ENCODE peak calls at places on chromosomes 12 and 14, in seven cellular contexts. W is fibroblast of mammary gland, B is Panc1, Y is astrocyte, Z is B cell, E is GM10248, M is left ventricle myocardium inferior. C is an unnamed sample.
A peak's percentile ranks its signal among the peaks of the same experiment; 100 is the strongest.

GRCh38 chr12:96195845-96196451 is 1.8 kb downstream of the ELK3 start:
- DNase-seq in W (peak; percentile 60), B (no peak), Y (peak; percentile 83), Z (peak; percentile 31), E (no peak), M (no peak), C (peak; percentile 26)

GRCh38 chr12:105083551-105084105 is 630 bp downstream of the ALDH1L2 start:
- DNase-seq in W (peak; percentile 71), B (no peak), Y (peak; percentile 63), Z (peak; percentile 18), E (no peak), M (peak; percentile 68), C (peak; percentile 48)

GRCh38 chr12:51826881-51827280 is 21.6 kb downstream of the FIGNL2 start:
- DNase-seq in W (no peak), B (no peak), Y (no peak), Z (no peak), E (no peak), M (no peak), C (no peak)

GRCh38 chr12:89789862-89790261 is 81.2 kb upstream of the ATP2B1 start:
- DNase-seq in W (no peak), B (no peak), Y (no peak), Z (peak; percentile 68), E (peak; percentile 30), M (no peak), C (no peak)

GRCh38 chr14:64040044-64040443 is 187.2 kb downstream of the SYNE2 start:
- DNase-seq in W (peak; percentile 40), B (no peak), Y (no peak), Z (no peak), E (no peak), M (no peak), C (no peak)

GRCh38 chr14:75380656-75381055 is 47.2 kb upstream of the JDP2 start:
- DNase-seq in W (no peak), B (no peak), Y (no peak), Z (no peak), E (no peak), M (no peak), C (no peak)

GRCh38 chr12:110266980-110267620 is 13.9 kb upstream of the ATP2A2 start:
- DNase-seq in W (peak; percentile 86), B (no peak), Y (peak; percentile 78), Z (no peak), E (no peak), M (no peak), C (no peak)

GRCh38 chr14:44035707-44036106 is 471.4 kb downstream of the FSCB start:
- DNase-seq in W (no peak), B (no peak), Y (no peak), Z (no peak), E (no peak), M (no peak), C (no peak)

GRCh38 chr12:95796225-95796981 is 5.8 kb upstream of the NTN4 start:
- DNase-seq in W (no peak), B (no peak), Y (no peak), Z (no peak), E (no peak), M (no peak), C (no peak)

GRCh38 chr12:69934011-69934410 is 109.0 kb downstream of the MYRFL start:
- DNase-seq in W (no peak), B (no peak), Y (no peak), Z (no peak), E (no peak), M (no peak), C (no peak)

GRCh38 chr14:36857136-36857535 is 195.5 kb downstream of the PAX9 start:
- DNase-seq in W (no peak), B (no peak), Y (no peak), Z (no peak), E (no peak), M (no peak), C (no peak)

GRCh38 chr14:33508663-33509062 is 442.2 kb downstream of the EGLN3 start:
- DNase-seq in W (no peak), B (no peak), Y (peak; percentile 12), Z (no peak), E (no peak), M (no peak), C (no peak)

GRCh38 chr14:81681466-81681865 is 147.8 kb upstream of the SEL1L start:
- DNase-seq in W (no peak), B (no peak), Y (no peak), Z (no peak), E (no peak), M (no peak), C (no peak)

GRCh38 chr14:55705651-55706340 is 125.8 kb downstream of the KTN1 start:
- DNase-seq in W (no peak), B (no peak), Y (peak; percentile 13), Z (no peak), E (no peak), M (no peak), C (no peak)

GRCh38 chr14:75070383-75070782 is 942 bp downstream of the ZC2HC1C start:
- DNase-seq in W (peak; percentile 78), B (no peak), Y (no peak), Z (no peak), E (no peak), M (no peak), C (peak; percentile 47)

GRCh38 chr12:3342051-3342450 is 149.0 kb upstream of the PRMT8 start:
- DNase-seq in W (peak; percentile 40), B (no peak), Y (no peak), Z (peak; percentile 11), E (no peak), M (peak; percentile 41), C (no peak)

GRCh38 chr12:53738834-53739284 is 11.6 kb upstream of the CALCOCO1 start:
- DNase-seq in W (no peak), B (no peak), Y (no peak), Z (no peak), E (no peak), M (no peak), C (no peak)

GRCh38 chr12:43728117-43728516 is 30.5 kb downstream of the PUS7L start:
- DNase-seq in W (peak; percentile 8), B (no peak), Y (no peak), Z (no peak), E (no peak), M (no peak), C (no peak)

GRCh38 chr12:93089805-93090569 is 160.9 kb upstream of the EEA1 start:
- DNase-seq in W (peak; percentile 95), B (peak; percentile 72), Y (peak; percentile 90), Z (no peak), E (no peak), M (no peak), C (peak; percentile 28)

GRCh38 chr14:91387135-91387849 is 30.3 kb downstream of the CCDC88C start:
- DNase-seq in W (peak; percentile 6), B (no peak), Y (peak; percentile 73), Z (no peak), E (no peak), M (no peak), C (no peak)

GRCh38 chr14:21846227-21846885 is 172.7 kb upstream of the OR4E1 start:
- DNase-seq in W (peak; percentile 7), B (no peak), Y (no peak), Z (peak; percentile 25), E (peak; percentile 28), M (no peak), C (peak; percentile 49)

DNA sequence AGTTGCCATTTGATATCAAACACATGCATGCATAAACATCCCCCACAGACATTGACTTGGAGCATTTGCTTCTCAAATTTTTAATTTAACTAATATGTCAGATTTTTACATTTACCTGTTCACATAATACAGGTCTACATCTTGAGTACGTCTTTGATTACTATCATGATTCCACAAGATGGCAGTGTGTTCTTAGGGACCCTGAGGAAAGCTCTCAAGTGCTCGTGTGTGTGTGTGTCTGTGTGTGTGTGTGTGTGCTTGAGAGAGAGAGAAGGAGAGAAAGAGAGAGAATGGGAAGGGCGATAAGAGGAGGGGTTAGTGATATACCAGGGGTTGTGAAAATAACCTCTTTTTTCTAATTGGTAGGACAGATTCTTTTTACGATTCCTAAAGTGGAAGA is 167.1 kb upstream of the OR4E1 start:
- DNase-seq in W (no peak), B (no peak), Y (no peak), Z (no peak), E (no peak), M (no peak), C (no peak)
- TF ChIP-seq CTCF in W (no peak), B (no peak), Y (no peak), Z (no peak), E (no peak), M (no peak), C (no peak)

GRCh38 chr14:29321646-29322045 is 555.1 kb downstream of the FOXG1 start:
- DNase-seq in W (peak; percentile 93), B (no peak), Y (peak; percentile 87), Z (no peak), E (no peak), M (no peak), C (no peak)
- TF ChIP-seq CTCF in W (no peak), B (no peak), Y (no peak), Z (no peak), E (no peak), M (no peak), C (no peak)

GRCh38 chr12:67220065-67220464 is 49.1 kb upstream of the CAND1 start:
- DNase-seq in W (peak; percentile 35), B (no peak), Y (no peak), Z (no peak), E (no peak), M (peak; percentile 16), C (peak; percentile 11)
- TF ChIP-seq CTCF in W (peak; percentile 30), B (peak; percentile 65), Y (no peak), Z (no peak), E (peak; percentile 20), M (peak; percentile 58), C (peak; percentile 26)

DNA sequence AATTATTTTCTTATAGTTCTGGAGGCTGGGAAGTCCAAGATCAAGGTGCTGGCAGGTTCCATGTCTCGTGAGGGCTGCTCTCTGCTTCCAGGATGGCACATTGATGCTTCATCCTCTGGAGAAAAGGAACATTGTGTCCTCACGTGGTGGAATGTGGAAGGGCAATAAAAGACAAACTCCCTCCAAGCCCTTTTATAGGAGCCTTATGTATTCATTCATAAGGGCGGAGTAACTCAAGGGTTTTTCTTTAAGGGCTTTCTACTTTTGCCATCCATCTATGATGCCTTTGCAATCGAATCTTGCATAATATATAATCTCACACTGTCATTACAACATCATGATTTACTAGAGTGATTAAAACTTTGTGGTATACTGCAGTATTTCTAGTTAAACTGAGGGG is 132.7 kb upstream of the DDHD1 start:
- DNase-seq in W (no peak), B (no peak), Y (no peak), Z (no peak), E (no peak), M (no peak), C (no peak)
- TF ChIP-seq CTCF in W (peak; percentile 26), B (no peak), Y (no peak), Z (no peak), E (no peak), M (no peak), C (no peak)

GRCh38 chr12:44873898-44874297 is 2.2 kb downstream of the NELL2 start:
- DNase-seq in W (peak; percentile 21), B (no peak), Y (peak; percentile 1), Z (no peak), E (no peak), M (no peak), C (no peak)
- TF ChIP-seq CTCF in W (no peak), B (peak; percentile 32), Y (peak; percentile 15), Z (peak; percentile 9), E (peak; percentile 34), M (no peak), C (no peak)

DNA sequence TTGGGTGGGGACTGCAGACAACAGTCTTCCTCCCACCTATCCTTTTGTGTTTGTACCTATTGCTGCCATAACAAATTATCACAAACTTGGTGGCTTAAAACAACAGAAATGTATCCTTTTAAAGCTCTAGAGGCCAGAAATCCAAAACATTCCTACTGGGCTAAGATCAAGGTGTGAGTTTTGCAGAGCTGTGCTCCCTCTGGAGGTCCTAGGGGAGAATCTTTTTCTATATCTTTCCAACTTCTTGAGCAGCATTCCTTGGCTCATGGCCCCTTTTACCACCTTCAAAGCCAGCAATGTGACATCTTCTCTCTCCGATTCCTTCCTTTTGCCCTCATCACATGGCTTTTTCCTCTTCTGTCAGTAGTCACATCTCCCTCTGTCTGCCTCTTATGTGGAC is 190.6 kb downstream of the TTC8 start:
- DNase-seq in W (peak; percentile 37), B (no peak), Y (no peak), Z (no peak), E (no peak), M (no peak), C (no peak)
- TF ChIP-seq CTCF in W (peak; percentile 39), B (no peak), Y (no peak), Z (no peak), E (no peak), M (no peak), C (no peak)